ENCODE peak calls at places on chromosomes 16 and 17, in four cellular contexts. E is colonic mucosa, R is AG04450, O is uterus. Q is an unnamed sample.
A peak's percentile ranks its signal among the peaks of the same experiment; 100 is the strongest.

GRCh38 chr17:75927286-75927922 is 13.4 kb downstream of the FBF1 start:
- DNase-seq in E (peak; percentile 38), R (no peak), O (no peak), Q (no peak)

GRCh38 chr17:79621151-79621940 is 10.5 kb upstream of the RBFOX3 start:
- DNase-seq in E (no peak), R (no peak), O (peak; percentile 5), Q (peak; percentile 31)

GRCh38 chr16:86862596-86862995 is 284.2 kb downstream of the FOXL1 start:
- DNase-seq in E (no peak), R (no peak), O (no peak), Q (no peak)

GRCh38 chr17:42984486-42984885 is 4.1 kb downstream of the RUNDC1 start:
- DNase-seq in E (no peak), R (no peak), O (no peak), Q (no peak)

GRCh38 chr17:2395258-2396170 is 5.3 kb downstream of the MNT start:
- DNase-seq in E (peak; percentile 66), R (no peak), O (no peak), Q (no peak)

GRCh38 chr17:61159415-61159814 is 240.2 kb upstream of the TBX2 start:
- DNase-seq in E (no peak), R (no peak), O (no peak), Q (no peak)

GRCh38 chr17:28078443-28079229 is 36.2 kb downstream of the NLK start:
- DNase-seq in E (no peak), R (no peak), O (no peak), Q (no peak)

GRCh38 chr16:27779719-27780161 is 229.8 kb downstream of the KATNIP start:
- DNase-seq in E (no peak), R (no peak), O (peak; percentile 58), Q (no peak)

GRCh38 chr17:38925263-38925995 is at the start of gene LASP1NB:
- DNase-seq in E (no peak), R (no peak), O (peak; percentile 69), Q (no peak)

GRCh38 chr16:12612598-12613101 is 191.0 kb downstream of the CPPED1 start:
- DNase-seq in E (no peak), R (no peak), O (no peak), Q (no peak)

GRCh38 chr16:55734665-55735064 is 78.9 kb downstream of the SLC6A2 start:
- DNase-seq in E (no peak), R (no peak), O (no peak), Q (no peak)

GRCh38 chr16:19088341-19088916 is 21.0 kb downstream of the COQ7 start:
- DNase-seq in E (no peak), R (no peak), O (no peak), Q (no peak)

GRCh38 chr17:72193395-72194106 is 72.7 kb downstream of the SOX9 start:
- DNase-seq in E (no peak), R (no peak), O (no peak), Q (peak; percentile 69)

GRCh38 chr16:31157136-31157535 is 7.3 kb upstream of the PRSS36 start:
- DNase-seq in E (peak; percentile 28), R (no peak), O (no peak), Q (no peak)

GRCh38 chr16:84751947-84752346 is 52.1 kb downstream of the USP10 start:
- DNase-seq in E (no peak), R (no peak), O (no peak), Q (no peak)

GRCh38 chr16:86772671-86773338 is 194.5 kb downstream of the FOXL1 start:
- DNase-seq in E (no peak), R (peak; percentile 7), O (no peak), Q (no peak)

GRCh38 chr17:80953471-80954315 is 37.9 kb upstream of the CHMP6 start:
- DNase-seq in E (no peak), R (no peak), O (peak; percentile 12), Q (peak; percentile 31)

GRCh38 chr16:67530013-67530939 is 1.6 kb downstream of the RIPOR1 start:
- DNase-seq in E (peak; percentile 59), R (no peak), O (peak; percentile 81), Q (peak; percentile 94)

GRCh38 chr17:20948984-20949777 is 93.6 kb downstream of the USP22 start:
- DNase-seq in E (no peak), R (no peak), O (no peak), Q (no peak)

GRCh38 chr17:48544356-48545021 is 420 bp downstream of the HOXB2 start:
- DNase-seq in E (peak; percentile 72), R (peak; percentile 78), O (peak; percentile 95), Q (peak; percentile 55)

GRCh38 chr17:73311428-73311780 is 397 bp downstream of the CDC42EP4 start:
- DNase-seq in E (peak; percentile 60), R (no peak), O (no peak), Q (no peak)
- TF ChIP-seq CTCF in E (no peak), R (no peak), O (no peak), Q (no peak)

GRCh38 chr17:58365980-58366595 is 14.1 kb upstream of the SUPT4H1 start:
- DNase-seq in E (no peak), R (no peak), O (no peak), Q (no peak)

GRCh38 chr17:58368860-58369213 is 16.8 kb upstream of the SUPT4H1 start:
- DNase-seq in E (no peak), R (no peak), O (no peak), Q (no peak)

GRCh38 chr17:58369214-58370031 is 17.4 kb upstream of the SUPT4H1 start:
- DNase-seq in E (peak; percentile 66), R (no peak), O (no peak), Q (no peak)

GRCh38 chr17:58365185-58365979 is 13.4 kb upstream of the SUPT4H1 start:
- DNase-seq in E (no peak), R (no peak), O (no peak), Q (no peak)

DNA sequence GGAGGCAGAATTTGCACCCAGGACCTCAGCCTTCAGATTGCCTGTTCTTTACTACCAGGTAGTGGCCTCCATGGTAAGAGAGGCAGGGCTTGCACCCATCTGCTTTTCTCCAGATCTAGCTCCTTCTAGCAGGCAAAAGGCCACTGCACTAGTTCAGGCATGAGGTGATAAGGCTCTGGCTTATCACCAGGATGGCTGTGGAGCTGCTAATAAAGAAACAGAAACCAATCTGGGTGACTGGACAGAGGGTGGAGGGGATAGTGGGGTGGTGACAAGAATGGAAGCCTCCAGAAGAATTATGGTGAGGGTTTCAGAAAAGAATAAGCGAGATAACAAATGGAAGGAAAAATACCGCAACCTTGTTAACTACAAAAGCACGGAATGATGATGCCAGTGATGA is 15.5 kb upstream of the SUPT4H1 start:
- DNase-seq in E (no peak), R (no peak), O (no peak), Q (peak; percentile 12)
- H3K27ac ChIP-seq in E (no peak overlapping the region), R (no peak overlapping the region), O (no peak overlapping the region), Q (no peak overlapping the region)

DNA sequence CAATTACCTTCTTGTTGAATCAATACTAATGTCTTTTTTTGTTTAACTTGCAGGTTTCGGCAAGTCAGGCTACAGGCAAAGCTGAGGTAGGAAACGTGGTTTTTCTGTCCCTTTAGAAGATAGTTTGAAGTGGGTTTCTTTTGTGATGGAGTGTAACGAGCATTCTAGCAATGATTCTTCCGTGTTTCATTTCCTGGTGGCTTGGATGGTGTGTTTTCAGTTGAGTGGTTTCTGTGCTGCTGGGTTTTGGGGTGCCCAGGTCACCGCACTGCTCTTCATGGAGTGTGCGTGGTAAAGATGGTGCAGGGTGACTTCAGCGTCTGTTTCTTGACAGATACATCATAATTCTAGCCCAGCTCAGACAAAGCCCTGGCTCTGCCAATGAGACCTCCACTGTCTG is 769.7 kb upstream of the EEF2KMT start:
- DNase-seq in E (no peak), R (no peak), O (no peak), Q (no peak)
- H3K4me3 ChIP-seq in E (no peak overlapping the region), R (no peak overlapping the region), O (no peak overlapping the region), Q (no peak overlapping the region)

GRCh38 chr17:70298929-70299529 is 129.7 kb downstream of the KCNJ2 start:
- DNase-seq in E (no peak), R (no peak), O (no peak), Q (no peak)

GRCh38 chr17:70297397-70297796 is 128.1 kb downstream of the KCNJ2 start:
- DNase-seq in E (no peak), R (no peak), O (no peak), Q (no peak)

GRCh38 chr17:70296456-70296855 is 127.1 kb downstream of the KCNJ2 start:
- DNase-seq in E (no peak), R (no peak), O (no peak), Q (no peak)

GRCh38 chr17:70295329-70295728 is 126.0 kb downstream of the KCNJ2 start:
- DNase-seq in E (no peak), R (no peak), O (no peak), Q (no peak)

GRCh38 chr17:70295732-70296131 is 126.4 kb downstream of the KCNJ2 start:
- DNase-seq in E (no peak), R (no peak), O (no peak), Q (no peak)
- TF ChIP-seq CTCF in E (no peak), R (no peak), O (no peak), Q (no peak)

GRCh38 chr17:82703036-82703745 is 4.7 kb upstream of the RAB40B start:
- DNase-seq in E (no peak), R (no peak), O (no peak), Q (no peak)
- H3K27ac ChIP-seq in E (peak overlapping the region; percentile 87), R (no peak overlapping the region), O (no peak overlapping the region), Q (no peak overlapping the region)

Q was measured in ascending aorta.